ENCODE peak calls at places on chromosomes 6 and 20, in four cellular contexts. A is HepG2, V is HCT116, O is H1. P is an unnamed sample. For H3K4me1, the result is how much of the 10 kb centered on the place peaks cover.

GRCh38 chr6:110566346-110567125 is 90.1 kb upstream of the SLC22A16 start:
- DNase-seq in A (peak), V (no peak), O (no peak), P (no peak)

GRCh38 chr20:51541189-51542032 is 1.1 kb downstream of the NFATC2 start:
- DNase-seq in A (peak), V (no peak), O (no peak), P (no peak)

GRCh38 chr6:73451166-73452106 is 661 bp downstream of the CGAS start:
- DNase-seq in A (no peak), V (no peak), O (peak), P (peak)

GRCh38 chr6:118562959-118563358 is 14.9 kb downstream of the PLN start:
- DNase-seq in A (no peak), V (no peak), O (no peak), P (no peak)

GRCh38 chr6:104603108-104603745 is 256.5 kb downstream of the HACE1 start:
- DNase-seq in A (no peak), V (no peak), O (no peak), P (no peak)

GRCh38 chr6:131685266-131685780 is 15.9 kb downstream of the OR2A4 start:
- DNase-seq in A (no peak), V (no peak), O (no peak), P (no peak)

GRCh38 chr6:100171533-100172321 is 177.7 kb upstream of the MCHR2 start:
- DNase-seq in A (no peak), V (no peak), O (no peak), P (no peak)

GRCh38 chr6:165556116-165556843 is 106.8 kb downstream of the PDE10A start:
- DNase-seq in A (peak), V (no peak), O (no peak), P (peak)

GRCh38 chr6:150813319-150813992 is 52.0 kb upstream of the MTHFD1L start:
- DNase-seq in A (no peak), V (peak), O (no peak), P (no peak)

GRCh38 chr20:9458075-9458818 is 56.1 kb upstream of the LAMP5 start:
- DNase-seq in A (peak), V (peak), O (no peak), P (no peak)

GRCh38 chr20:45612314-45612713 is 17.2 kb upstream of the WFDC10A start:
- DNase-seq in A (no peak), V (no peak), O (no peak), P (no peak)

GRCh38 chr20:1833216-1833615 is 62.0 kb upstream of the SIRPA start:
- DNase-seq in A (no peak), V (no peak), O (no peak), P (no peak)

GRCh38 chr6:157381631-157382621 is 936 bp downstream of the ZDHHC14 start:
- DNase-seq in A (peak), V (no peak), O (no peak), P (no peak)

GRCh38 chr20:13298692-13299373 is 77.8 kb downstream of the ISM1 start:
- DNase-seq in A (no peak), V (no peak), O (no peak), P (no peak)

GRCh38 chr6:155014715-155015300 is 19.7 kb downstream of the TIAM2 start:
- DNase-seq in A (no peak), V (no peak), O (no peak), P (no peak)

GRCh38 chr6:74557236-74557635 is 648.6 kb downstream of the COL12A1 start:
- DNase-seq in A (no peak), V (no peak), O (no peak), P (no peak)

GRCh38 chr20:8757146-8757545 is 311.7 kb upstream of the PLCB4 start:
- DNase-seq in A (no peak), V (no peak), O (no peak), P (no peak)

GRCh38 chr6:155493694-155494143 is 38.1 kb upstream of the NOX3 start:
- DNase-seq in A (peak), V (peak), O (peak), P (peak)

GRCh38 chr6:11876934-11877433 is 98.4 kb upstream of the ADTRP start:
- DNase-seq in A (no peak), V (no peak), O (no peak), P (no peak)

GRCh38 chr20:40254023-40254772 is 434.8 kb downstream of the MAFB start:
- DNase-seq in A (no peak), V (no peak), O (no peak), P (no peak)

GRCh38 chr6:124970243-124970642 is 8.0 kb downstream of the RNF217 start:
- DNase-seq in A (no peak), V (no peak), O (no peak), P (no peak)

GRCh38 chr6:9657994-9658393 is 756.9 kb downstream of the TFAP2A start:
- DNase-seq in A (no peak), V (no peak), O (no peak), P (no peak)

GRCh38 chr6:68880050-68880449 is 245.0 kb downstream of the ADGRB3 start:
- DNase-seq in A (no peak), V (no peak), O (no peak), P (no peak)

DNA sequence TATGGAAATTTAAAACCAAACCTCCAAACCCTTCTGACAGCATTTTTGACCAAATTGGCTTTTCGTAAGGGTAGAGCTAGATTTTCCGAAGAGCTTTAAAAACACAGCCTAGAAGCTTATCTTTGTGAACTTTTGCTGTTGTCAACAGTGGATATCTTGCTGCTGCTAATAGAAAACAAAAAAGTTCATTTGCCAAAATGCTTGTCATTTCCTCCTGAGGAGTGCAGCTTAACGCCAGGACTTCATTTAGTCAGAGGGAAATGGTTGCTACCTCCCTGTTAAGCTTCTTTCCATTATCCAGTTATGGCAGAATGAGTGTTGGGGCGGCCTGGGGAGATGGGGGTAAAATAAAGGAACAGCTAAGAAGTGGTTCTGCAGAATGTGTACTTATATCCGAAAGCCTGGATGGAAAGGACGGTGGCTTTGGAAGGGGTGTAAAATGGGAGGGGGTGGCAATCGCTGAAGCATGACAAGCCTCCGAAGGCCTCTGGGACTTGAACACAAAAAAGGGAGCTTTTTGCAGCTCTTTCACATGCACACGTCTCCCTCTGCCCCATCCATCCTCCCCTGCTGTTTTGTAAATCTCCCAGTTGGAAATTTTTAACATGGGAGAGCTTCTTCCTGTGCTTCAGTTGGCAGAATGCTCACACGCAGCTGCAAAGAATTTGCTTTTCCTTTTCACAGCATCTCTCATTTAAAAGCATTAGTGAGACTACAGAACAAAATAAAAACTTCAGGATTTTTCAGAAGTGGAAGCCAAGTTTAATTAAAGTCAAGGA is 22.4 kb downstream of the JARID2 start:
- DNase-seq in A (no peak), V (no peak), O (peak), P (no peak)
- H3K4me1 ChIP-seq in A (half or more), V (under half), O (half or more), P (under half)

DNA sequence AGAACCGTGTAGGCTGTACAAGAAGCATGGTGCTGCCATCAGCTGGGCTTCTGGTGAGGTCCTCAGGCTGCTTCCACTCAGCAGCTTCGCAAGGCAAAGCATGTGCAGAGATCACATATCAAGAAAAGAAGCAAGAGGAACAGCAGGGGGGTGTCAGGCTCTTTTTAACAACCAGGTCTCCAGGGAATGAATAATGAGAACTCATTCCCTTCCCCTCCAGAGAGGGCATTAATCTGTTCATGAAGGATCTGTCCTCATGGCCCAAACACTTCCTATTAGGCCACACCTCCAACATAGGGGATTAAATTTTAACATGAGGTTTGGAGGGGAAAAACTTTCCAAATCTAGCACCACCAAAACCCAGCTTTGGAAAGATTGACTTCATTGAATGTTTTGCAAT is 20.0 kb downstream of the GINM1 start:
- DNase-seq in A (no peak), V (no peak), O (no peak), P (no peak)
- TF ChIP-seq SIN3A in A (no peak), V (no peak), O (no peak), P (no peak)

GRCh38 chr6:44246663-44247337 is at the start of gene HSP90AB1:
- DNase-seq in A (peak), V (peak), O (peak), P (peak)

GRCh38 chr6:44245912-44246662 is 814 bp upstream of the HSP90AB1 start:
- DNase-seq in A (peak), V (peak), O (peak), P (no peak)

GRCh38 chr6:44248579-44248978 is 1.7 kb downstream of the HSP90AB1 start:
- DNase-seq in A (no peak), V (no peak), O (no peak), P (no peak)

GRCh38 chr6:44249082-44249748 is 2.3 kb downstream of the HSP90AB1 start:
- DNase-seq in A (no peak), V (no peak), O (no peak), P (no peak)

DNA sequence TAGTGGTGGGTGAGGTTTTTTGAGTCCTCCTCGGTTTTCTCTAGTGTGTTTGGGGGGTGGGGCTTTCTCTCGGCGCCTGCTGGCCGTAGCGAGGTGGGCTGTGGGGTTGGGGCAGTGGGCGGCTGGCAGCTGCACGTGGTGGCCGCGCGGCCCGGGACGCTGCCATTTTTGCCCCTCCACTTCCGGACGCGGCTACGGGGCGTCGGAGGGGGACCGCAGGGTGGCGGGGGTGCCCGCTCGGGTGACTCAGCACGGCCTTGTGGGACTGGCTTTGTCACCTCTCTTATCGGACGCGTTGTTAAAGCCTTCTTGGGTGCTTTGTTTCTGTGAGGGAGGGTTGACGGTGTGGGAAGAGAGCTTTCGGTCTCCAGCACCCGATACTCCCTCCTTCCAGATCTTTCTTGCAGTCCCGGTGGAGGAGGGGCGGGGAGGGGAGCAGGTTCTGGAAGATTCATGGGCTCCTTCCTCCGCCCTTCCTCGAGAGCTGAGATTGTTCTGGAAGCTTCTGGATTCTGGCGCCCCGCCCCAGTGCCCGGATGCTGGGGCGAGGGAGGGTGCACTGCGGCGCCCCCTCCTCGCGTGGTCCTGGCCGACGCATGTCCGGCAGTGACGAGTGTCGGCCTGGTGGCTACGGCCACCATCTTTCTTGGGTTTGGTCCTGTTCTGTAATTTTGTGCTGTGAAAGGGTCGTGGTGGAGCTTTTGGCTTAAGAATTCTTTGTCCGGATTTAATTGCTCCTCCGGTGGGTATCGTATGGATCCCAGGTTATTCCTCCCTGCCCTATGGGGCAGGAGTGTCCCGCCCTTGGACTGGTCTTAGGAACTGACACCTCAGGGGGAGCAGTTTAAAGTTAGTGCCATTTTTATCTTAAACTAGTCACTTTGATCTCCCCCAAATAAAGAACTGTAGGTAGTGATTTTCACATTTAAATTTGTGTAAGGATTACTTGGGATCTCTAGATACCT is 719 bp downstream of the HSP90AB1 start:
- DNase-seq in A (peak), V (no peak), O (no peak), P (no peak)
- H3K4me1 ChIP-seq in A (half or more), V (under half), O (under half), P (under half)

GRCh38 chr6:47093169-47093568 is 51.0 kb upstream of the ADGRF1 start:
- DNase-seq in A (no peak), V (no peak), O (no peak), P (no peak)
- TF ChIP-seq SIN3A in A (no peak), V (no peak), O (no peak), P (no peak)

GRCh38 chr6:33197431-33198048 is 2.9 kb downstream of the RXRB start:
- DNase-seq in A (peak), V (peak), O (no peak), P (no peak)
- H3K4me1 ChIP-seq in A (under half), V (under half), O (under half), P (under half)

DNA sequence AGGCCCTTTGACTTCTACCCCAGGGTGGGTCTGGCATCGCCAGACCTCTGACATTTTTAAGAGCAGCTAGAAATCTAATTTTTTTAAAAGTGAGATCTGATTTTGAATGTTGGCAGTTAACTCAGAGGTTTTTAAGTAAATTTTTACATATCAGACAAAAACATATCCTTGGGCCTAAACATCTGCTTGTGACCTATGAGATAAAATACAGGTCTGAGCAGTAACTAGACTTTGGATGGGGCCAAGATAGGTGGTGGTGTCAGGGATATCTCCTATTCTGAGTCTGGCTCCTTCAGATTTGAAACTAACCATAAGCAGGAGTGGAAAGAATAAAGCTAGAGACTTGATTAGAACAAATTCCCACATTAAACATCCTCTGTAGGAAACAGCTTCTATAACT is 17.6 kb downstream of the RALY start:
- DNase-seq in A (no peak), V (no peak), O (no peak), P (no peak)
- TF ChIP-seq SIN3A in A (no peak), V (no peak), O (no peak), P (no peak)

DNA sequence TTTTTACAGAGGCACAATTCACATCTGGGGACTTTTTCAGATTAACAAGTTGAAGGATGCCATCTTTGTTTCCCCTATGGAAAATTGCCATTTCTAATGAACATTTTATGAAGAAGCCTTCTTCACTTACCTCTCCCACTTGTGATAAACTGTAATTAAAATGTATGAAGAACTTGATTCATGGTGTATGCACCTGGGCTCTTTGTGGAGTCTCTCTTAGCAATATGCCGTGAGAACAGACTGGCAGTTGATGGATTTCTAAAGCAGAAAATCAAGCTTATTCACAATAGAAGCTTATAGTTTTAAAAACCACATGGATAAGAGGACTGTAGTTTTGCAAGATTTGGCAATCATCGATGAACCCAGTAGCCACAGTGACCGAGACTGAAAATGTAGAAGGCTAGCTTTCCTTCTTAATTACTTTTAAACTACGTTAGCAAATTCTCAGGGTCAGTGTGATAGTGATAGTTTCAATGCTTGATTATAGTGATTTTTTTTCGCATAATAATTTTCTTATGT is 270.6 kb downstream of the PRL start:
- DNase-seq in A (no peak), V (no peak), O (no peak), P (no peak)
- H3K4me1 ChIP-seq in A (under half), V (under half), O (under half), P (under half)

DNA sequence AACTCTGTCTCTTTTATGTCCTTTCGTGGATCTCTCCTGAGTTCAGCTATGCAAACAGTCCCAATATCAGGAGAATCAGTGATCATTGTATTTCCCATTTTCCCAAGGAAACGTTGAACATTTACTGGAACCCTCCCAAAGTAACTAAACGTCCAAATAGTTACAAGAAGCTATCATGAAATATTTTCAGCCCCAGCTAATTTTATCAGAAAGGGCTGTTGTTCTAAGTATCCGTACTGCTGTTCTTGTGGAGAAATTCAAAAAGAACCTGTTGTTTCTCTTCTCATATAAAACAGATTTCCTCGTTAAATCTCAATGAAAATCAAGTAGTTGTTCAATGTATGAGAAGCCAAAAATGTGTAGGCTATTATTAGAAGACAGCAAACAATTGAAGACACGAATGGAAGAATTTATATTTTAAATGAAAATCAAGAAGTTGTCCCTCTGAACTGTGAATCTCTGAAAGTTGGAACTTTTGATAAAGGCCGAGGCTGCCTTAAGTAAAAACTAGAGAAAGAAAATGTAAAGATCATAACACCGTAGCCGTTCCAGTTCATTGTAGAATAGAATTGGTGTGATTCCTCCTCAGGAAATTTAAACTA is 107.6 kb downstream of the HFE start:
- DNase-seq in A (no peak), V (no peak), O (no peak), P (no peak)
- TF ChIP-seq SIN3A in A (no peak), V (no peak), O (no peak), P (no peak)

P was measured in Panc1.